ENCODE peak calls at places on chromosome 6, in seven cellular contexts. Y is stomach, C is K562, V is sigmoid colon, K is body of pancreas, S is lower leg skin, T is Peyer's patch. A is an unnamed sample.

GRCh38 chr6:164845773-164846172 is 463.6 kb downstream of the C6orf118 start:
- DNase-seq in S (no peak), K (no peak), C (no peak), T (no peak), V (no peak), Y (no peak), A (no peak)

GRCh38 chr6:166058064-166058739 is 109.4 kb downstream of the TBXT start:
- DNase-seq in C (no peak), K (peak; percentile 59), T (no peak), Y (no peak), S (no peak), V (no peak), A (no peak)

GRCh38 chr6:56278186-56278585 is 30.8 kb upstream of the COL21A1 start:
- DNase-seq in S (no peak), V (no peak), K (no peak), T (no peak), Y (no peak), C (no peak), A (no peak)

GRCh38 chr6:92756912-92757311 is 662.4 kb downstream of the EPHA7 start:
- DNase-seq in S (no peak), Y (no peak), T (no peak), C (no peak), K (no peak), V (no peak), A (no peak)

GRCh38 chr6:160027931-160028330 is 59.0 kb downstream of the IGF2R start:
- DNase-seq in S (no peak), K (no peak), C (no peak), V (no peak), Y (no peak), T (no peak), A (no peak)

GRCh38 chr6:53358440-53359087 is 9.8 kb upstream of the ELOVL5 start:
- DNase-seq in S (no peak), V (no peak), C (no peak), Y (no peak), K (no peak), T (peak; percentile 75), A (peak; percentile 59)

GRCh38 chr6:130365166-130366010 is 429 bp upstream of the TMEM200A start:
- DNase-seq in V (peak; percentile 80), C (peak; percentile 68), Y (peak; percentile 62), K (peak; percentile 52), T (peak; percentile 74), S (peak; percentile 90), A (peak; percentile 14)

GRCh38 chr6:111646942-111647341 is 41.3 kb upstream of the TRAF3IP2 start:
- DNase-seq in S (peak; percentile 91), Y (no peak), T (no peak), C (no peak), V (peak; percentile 79), K (no peak), A (no peak)

GRCh38 chr6:69696273-69696672 is 100.5 kb downstream of the LMBRD1 start:
- DNase-seq in C (no peak), T (no peak), K (no peak), Y (no peak), V (no peak), S (no peak), A (no peak)

GRCh38 chr6:90311569-90311968 is 14.9 kb upstream of the BACH2 start:
- DNase-seq in K (no peak), Y (no peak), S (no peak), V (no peak), T (no peak), C (peak; percentile 27), A (no peak)

GRCh38 chr6:138085839-138086222 is 21.4 kb downstream of the PERP start:
- DNase-seq in K (no peak), C (no peak), T (no peak), Y (no peak), S (no peak), V (no peak), A (no peak)

GRCh38 chr6:69894578-69895347 is 28.4 kb downstream of the COL19A1 start:
- DNase-seq in K (no peak), V (no peak), Y (no peak), S (no peak), T (no peak), C (no peak), A (no peak)

GRCh38 chr6:42400031-42400760 is 51.5 kb downstream of the TRERF1 start:
- DNase-seq in T (no peak), V (no peak), K (no peak), C (no peak), Y (no peak), S (peak; percentile 57), A (no peak)

GRCh38 chr6:167409078-167409477 is 84.2 kb downstream of the TTLL2 start:
- DNase-seq in S (no peak), Y (no peak), C (no peak), T (no peak), V (no peak), K (no peak), A (no peak)

GRCh38 chr6:135233676-135234491 is 52.8 kb downstream of the MYB start:
- DNase-seq in C (no peak), V (no peak), S (no peak), K (no peak), Y (no peak), T (no peak), A (no peak)

GRCh38 chr6:108027594-108027993 is 46.9 kb downstream of the OSTM1 start:
- DNase-seq in C (no peak), S (no peak), Y (peak; percentile 30), V (no peak), T (no peak), K (peak; percentile 53), A (no peak)

GRCh38 chr6:138520463-138520862 is 21.2 kb upstream of the NHSL1 start:
- DNase-seq in Y (no peak), T (no peak), S (no peak), K (no peak), V (no peak), C (no peak), A (no peak)

GRCh38 chr6:84739866-84740208 is 24.6 kb downstream of the TBX18 start:
- DNase-seq in K (no peak), C (no peak), S (no peak), V (no peak), Y (no peak), T (no peak), A (no peak)

GRCh38 chr6:124683507-124683906 is 278.7 kb upstream of the RNF217 start:
- DNase-seq in T (no peak), Y (no peak), S (no peak), V (no peak), C (no peak), K (no peak), A (no peak)

GRCh38 chr6:33313709-33314514 is at the start of gene TAPBP:
- DNase-seq in C (peak; percentile 62), K (peak; percentile 69), V (peak; percentile 83), S (peak; percentile 94), T (peak; percentile 89), Y (peak; percentile 60), A (peak; percentile 88)

GRCh38 chr6:149170564-149171452 is 146.7 kb upstream of the TAB2 start:
- DNase-seq in C (no peak), K (no peak), T (no peak), S (no peak), Y (no peak), V (peak; percentile 69), A (no peak)

GRCh38 chr6:108561742-108562502 is 1.2 kb downstream of the FOXO3 start:
- DNase-seq in S (no peak), K (peak; percentile 46), T (peak; percentile 54), Y (no peak), C (no peak), V (peak; percentile 73), A (peak; percentile 61)

DNA sequence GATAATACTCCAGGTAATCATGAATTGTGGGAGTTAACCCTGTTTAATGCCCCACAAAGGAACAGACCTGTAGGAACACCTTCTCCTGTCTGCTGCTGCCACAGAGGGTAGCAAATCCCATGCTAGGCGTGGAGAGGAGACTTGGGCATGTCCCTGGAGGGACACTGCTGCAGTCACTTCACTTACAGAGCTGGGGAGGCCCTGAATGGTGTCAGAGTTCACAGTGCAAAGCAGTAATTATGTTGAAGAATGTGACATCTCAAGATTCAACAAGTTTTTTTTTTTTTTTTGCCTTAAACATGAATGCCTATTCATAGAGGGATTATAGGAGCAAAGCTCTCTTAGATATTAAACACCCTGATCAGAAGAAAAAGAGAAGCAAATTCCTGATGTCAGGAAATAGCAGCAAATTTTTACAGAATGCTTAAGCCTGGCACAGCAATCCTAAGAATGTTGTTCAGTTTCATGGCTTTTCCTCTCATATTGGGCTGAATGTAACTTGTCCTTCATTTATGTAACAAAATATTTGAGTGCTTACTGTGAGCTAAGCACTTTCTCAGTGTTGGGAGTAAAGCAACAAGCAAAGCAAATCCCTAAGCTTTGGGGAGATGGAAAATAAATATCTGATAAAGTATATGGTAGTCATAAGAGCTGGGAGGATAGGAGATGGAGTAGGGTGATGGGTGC is 45.0 kb downstream of the CARMIL1 start:
- DNase-seq in T (no peak), S (no peak), K (no peak), C (no peak), Y (no peak), V (no peak), A (no peak)
- TF ChIP-seq POLR2A in T (no peak), S (no peak), K (no peak), C (no peak), Y (no peak), V (no peak), A (no peak)

GRCh38 chr6:13574149-13574570 is 241 bp upstream of the SIRT5 start:
- DNase-seq in K (peak; percentile 96), S (peak; percentile 97), V (peak; percentile 95), Y (peak; percentile 93), C (peak; percentile 99), T (peak; percentile 97), A (peak; percentile 93)
- TF ChIP-seq POLR2A in K (no peak), S (peak; percentile 35), V (no peak), Y (no peak), C (no peak), T (no peak), A (no peak)

GRCh38 chr6:37696841-37697735 is 595 bp downstream of the MDGA1 start:
- DNase-seq in S (no peak), V (no peak), Y (peak; percentile 30), T (peak; percentile 59), K (no peak), C (peak; percentile 64), A (peak; percentile 33)
- TF ChIP-seq POLR2A in S (no peak), V (no peak), Y (no peak), T (no peak), K (no peak), C (no peak), A (no peak)

GRCh38 chr6:31114540-31114876 is at the start of gene PSORS1C1:
- DNase-seq in Y (peak; percentile 83), S (peak; percentile 97), C (no peak), V (peak; percentile 97), T (peak; percentile 92), K (peak; percentile 76), A (no peak)
- TF ChIP-seq POLR2A in Y (no peak), S (no peak), C (no peak), V (no peak), T (peak; percentile 23), K (no peak), A (no peak)

DNA sequence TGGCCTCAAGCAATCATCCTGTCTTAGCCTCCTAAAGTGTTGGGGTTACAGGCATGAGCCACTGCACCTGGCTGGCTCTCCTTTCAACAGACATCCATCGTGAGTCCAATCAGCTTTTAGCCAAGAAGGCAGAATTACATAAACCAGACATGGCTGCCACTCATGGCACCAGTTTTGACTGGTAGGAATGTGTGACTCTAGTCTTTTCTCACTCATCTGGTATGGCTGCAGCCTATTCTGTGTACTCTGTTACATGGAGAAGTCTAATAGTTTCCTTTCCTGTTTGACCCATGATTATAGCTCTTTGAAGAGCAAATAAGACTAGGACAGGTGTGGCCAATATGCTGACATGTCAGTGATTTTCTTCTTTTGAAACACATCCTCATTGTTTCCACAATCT is 27.0 kb upstream of the RNF144B start:
- DNase-seq in V (no peak), K (no peak), Y (no peak), T (no peak), S (no peak), C (no peak), A (no peak)
- TF ChIP-seq POLR2A in V (no peak), K (no peak), Y (no peak), T (no peak), S (no peak), C (no peak), A (no peak)

A was measured in erythroblast.